ENCODE peak calls at places on chromosome 12, in five cellular contexts. K is GM23248, F is HepG2, R is fibroblast of lung, P is OCI-LY7. J is an unnamed sample.

GRCh38 chr12:116955382-116956021 is 44.8 kb downstream of the FBXW8 start:
- DNase-seq in F (peak; percentile 28), K (peak; percentile 15), P (peak; percentile 69), R (peak; percentile 45), J (peak; percentile 30)

GRCh38 chr12:131950182-131950913 is 606 bp downstream of the EP400 start:
- DNase-seq in K (peak; percentile 61), R (no peak), P (peak; percentile 48), F (no peak), J (no peak)

GRCh38 chr12:19970116-19970515 is 398.2 kb upstream of the PDE3A start:
- DNase-seq in K (peak; percentile 72), R (peak; percentile 68), F (no peak), P (no peak), J (no peak)

GRCh38 chr12:100797786-100798580 is 3.4 kb downstream of the ANO4 start:
- DNase-seq in K (no peak), F (no peak), R (no peak), P (no peak), J (no peak)

GRCh38 chr12:84857809-84858208 is 54.8 kb downstream of the SLC6A15 start:
- DNase-seq in K (no peak), F (no peak), P (no peak), R (no peak), J (no peak)

GRCh38 chr12:109999983-110000505 is 814 bp downstream of the ANKRD13A start:
- DNase-seq in R (peak; percentile 47), F (no peak), P (peak; percentile 76), K (peak; percentile 79), J (no peak)

GRCh38 chr12:94604299-94604698 is 46.1 kb downstream of the TMCC3 start:
- DNase-seq in F (no peak), P (no peak), R (no peak), K (no peak), J (no peak)

GRCh38 chr12:131528144-131528543 is 182.7 kb upstream of the SFSWAP start:
- DNase-seq in P (no peak), R (no peak), K (no peak), F (no peak), J (no peak)

GRCh38 chr12:75853621-75854020 is 178.0 kb downstream of the PHLDA1 start:
- DNase-seq in F (no peak), R (peak; percentile 27), K (no peak), P (peak; percentile 14), J (no peak)

GRCh38 chr12:3187846-3188755 is 110.9 kb downstream of the TSPAN9 start:
- DNase-seq in P (no peak), F (no peak), R (no peak), K (no peak), J (no peak)

GRCh38 chr12:58616618-58617017 is 303.7 kb downstream of the LRIG3 start:
- DNase-seq in F (no peak), R (no peak), P (no peak), K (no peak), J (no peak)

GRCh38 chr12:117339104-117339503 is 22.3 kb downstream of the NOS1 start:
- DNase-seq in F (no peak), P (no peak), K (no peak), R (no peak), J (no peak)

GRCh38 chr12:130338794-130339601 is 1.3 kb downstream of the PIWIL1 start:
- DNase-seq in P (no peak), F (no peak), K (no peak), R (no peak), J (no peak)

GRCh38 chr12:22318122-22318737 is 16.3 kb downstream of the ST8SIA1 start:
- DNase-seq in F (no peak), K (peak; percentile 62), P (no peak), R (no peak), J (no peak)

GRCh38 chr12:53674977-53675700 is 744 bp downstream of the ATP5MC2 start:
- DNase-seq in F (no peak), R (no peak), K (peak; percentile 64), P (peak; percentile 9), J (no peak)
- H2AFZ ChIP-seq in F (no peak overlapping the region), R (peak overlapping the region; percentile 59), K (peak overlapping the region; percentile 91), P (peak overlapping the region; percentile 62), J (peak overlapping the region; percentile 98)

GRCh38 chr12:103829092-103829491 is 11.9 kb downstream of the NT5DC3 start:
- DNase-seq in F (no peak), P (no peak), R (peak; percentile 49), K (peak; percentile 21), J (no peak)
- H3K79me2 ChIP-seq in F (peaks cover 66% of the 10 kb centered on the region), P (no peaks in the 10 kb centered on the region), R (peaks cover 10% of the 10 kb centered on the region), K (peaks cover 81% of the 10 kb centered on the region), J (peaks cover 97% of the 10 kb centered on the region)

GRCh38 chr12:82688035-82688501 is 1.4 kb downstream of the TMTC2 start:
- DNase-seq in R (peak; percentile 23), K (peak; percentile 42), F (no peak), P (peak; percentile 44), J (no peak)
- H2AFZ ChIP-seq in R (peak overlapping the region; percentile 89), K (peak overlapping the region; percentile 94), F (peak overlapping the region; percentile 46), P (peak overlapping the region; percentile 95), J (peak overlapping the region; percentile 97)

GRCh38 chr12:53005986-53006809 is at the start of gene EIF4B:
- DNase-seq in P (peak; percentile 100), K (peak; percentile 100), F (peak; percentile 97), R (peak; percentile 100), J (peak; percentile 97)
- H3K79me2 ChIP-seq in P (peaks cover 60% of the 10 kb centered on the region), K (peaks cover 61% of the 10 kb centered on the region), F (peaks cover 49% of the 10 kb centered on the region), R (peaks cover 47% of the 10 kb centered on the region), J (peaks cover 51% of the 10 kb centered on the region)

DNA sequence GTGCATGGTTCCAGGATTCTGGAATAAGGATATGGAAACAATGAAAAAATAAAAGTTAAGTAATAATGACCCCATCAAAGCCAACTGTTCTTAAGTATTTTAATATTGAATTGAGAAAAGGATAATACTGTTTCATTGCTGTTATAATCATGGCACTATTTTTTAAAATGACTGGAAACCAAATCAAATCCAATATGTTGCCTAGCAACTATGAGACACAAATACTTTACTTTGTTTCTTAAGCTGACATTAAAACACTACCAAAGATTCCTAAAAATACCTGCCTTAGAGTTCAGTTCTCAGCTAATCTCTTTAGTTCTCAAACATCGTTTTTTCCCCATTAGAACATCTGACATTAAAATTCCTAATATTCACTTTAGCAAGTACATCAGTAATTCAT is 66.4 kb upstream of the OTOGL start:
- DNase-seq in K (peak; percentile 28), F (no peak), P (no peak), R (no peak), J (no peak)
- H2AFZ ChIP-seq in K (peak overlapping the region; percentile 4), F (no peak overlapping the region), P (no peak overlapping the region), R (no peak overlapping the region), J (no peak overlapping the region)

GRCh38 chr12:42332301-42332894 is 6.4 kb downstream of the PPHLN1 start:
- DNase-seq in R (peak; percentile 67), P (peak; percentile 58), F (peak; percentile 34), K (peak; percentile 70), J (no peak)
- H3K79me2 ChIP-seq in R (peaks cover 64% of the 10 kb centered on the region), P (peaks cover 98% of the 10 kb centered on the region), F (peaks cover 71% of the 10 kb centered on the region), K (peaks cover 100% of the 10 kb centered on the region), J (peaks cover 92% of the 10 kb centered on the region)

GRCh38 chr12:78674311-78675085 is 190.1 kb upstream of the SYT1 start:
- DNase-seq in K (peak; percentile 44), P (no peak), F (no peak), R (peak; percentile 19), J (no peak)
- H2AFZ ChIP-seq in K (no peak overlapping the region), P (no peak overlapping the region), F (no peak overlapping the region), R (no peak overlapping the region), J (no peak overlapping the region)

DNA sequence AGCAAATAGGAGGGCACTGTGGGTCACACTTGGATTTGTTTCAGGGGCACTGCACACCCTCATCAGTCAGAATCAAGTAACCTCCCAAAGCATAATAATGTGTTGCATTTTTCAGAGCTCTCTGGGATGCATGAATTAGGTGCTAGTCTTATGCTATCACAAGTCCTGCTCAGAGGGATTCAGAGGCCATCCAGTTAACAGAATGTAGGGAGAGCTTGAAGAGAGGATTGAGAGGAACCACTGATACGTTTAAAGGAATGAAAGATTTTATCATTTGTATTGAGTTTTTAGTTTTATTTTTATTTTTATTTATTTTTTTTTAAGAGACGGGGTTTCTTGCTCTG is 44.6 kb downstream of the ANO6 start:
- DNase-seq in P (no peak), F (no peak), R (no peak), K (no peak), J (no peak)
- H3K79me2 ChIP-seq in P (no peaks in the 10 kb centered on the region), F (peaks cover 14% of the 10 kb centered on the region), R (peaks cover 18% of the 10 kb centered on the region), K (peaks cover 89% of the 10 kb centered on the region), J (peaks cover 82% of the 10 kb centered on the region)